ENCODE peak calls at places on chromosomes 4 and X, in four cellular contexts. Y, S, Z and V are unnamed samples.

GRCh38 chrX:17559728-17560379 is 177.4 kb upstream of the SCML1 start:
- DNase-seq in Z (no peak), Y (no peak), S (no peak), V (no peak)

GRCh38 chrX:101080326-101080725 is 1.6 kb downstream of the TMEM35A start:
- DNase-seq in Y (no peak), Z (no peak), S (no peak), V (no peak)

GRCh38 chr4:106690487-106690886 is 321.9 kb upstream of the GIMD1 start:
- DNase-seq in Z (no peak), S (no peak), Y (no peak), V (no peak)

GRCh38 chr4:40335508-40335860 is 351 bp downstream of the CHRNA9 start:
- DNase-seq in Z (no peak), Y (no peak), S (no peak), V (no peak)

GRCh38 chrX:120262781-120263719 is 12.4 kb downstream of the ZBTB33 start:
- DNase-seq in Y (no peak), S (no peak), Z (no peak), V (no peak)

GRCh38 chrX:24387724-24388123 is 27.3 kb downstream of the SUPT20HL1 start:
- DNase-seq in S (no peak), Z (no peak), Y (no peak), V (no peak)

GRCh38 chrX:39855748-39856129 is 242.0 kb downstream of the BCOR start:
- DNase-seq in Y (no peak), Z (no peak), S (no peak), V (no peak)

GRCh38 chr4:121411151-121411744 is 30.4 kb upstream of the QRFPR start:
- DNase-seq in Z (no peak), Y (no peak), S (no peak), V (no peak)

GRCh38 chrX:107714196-107714811 is 61.3 kb downstream of the TSC22D3 start:
- DNase-seq in S (no peak), Y (no peak), Z (peak; percentile 75), V (no peak)

GRCh38 chr4:103996059-103996458 is 276.3 kb upstream of the TACR3 start:
- DNase-seq in S (no peak), Z (no peak), Y (peak; percentile 9), V (no peak)

GRCh38 chr4:181077416-181077815 is 1165.8 kb upstream of the TENM3 start:
- DNase-seq in Z (no peak), Y (no peak), S (no peak), V (no peak)

GRCh38 chr4:1885414-1885813 is 14.2 kb downstream of the NSD2 start:
- DNase-seq in S (no peak), Y (no peak), Z (no peak), V (no peak)

GRCh38 chr4:121139533-121140222 is 24.4 kb downstream of the TNIP3 start:
- DNase-seq in Y (no peak), S (no peak), Z (no peak), V (no peak)

GRCh38 chr4:147725673-147726072 is 6.2 kb upstream of the ARHGAP10 start:
- DNase-seq in Z (no peak), Y (no peak), S (no peak), V (no peak)

GRCh38 chr4:155495572-155496293 is 119.0 kb upstream of the MAP9 start:
- DNase-seq in S (no peak), Y (no peak), Z (no peak), V (no peak)

GRCh38 chr4:89307185-89307445 is 485 bp downstream of the GPRIN3 start:
- DNase-seq in Z (no peak), S (no peak), Y (no peak), V (no peak)

GRCh38 chr4:10093801-10094552 is 22.6 kb downstream of the WDR1 start:
- DNase-seq in S (no peak), Z (peak; percentile 42), Y (no peak), V (peak; percentile 24)

GRCh38 chr4:48602222-48602621 is 112.2 kb downstream of the ZAR1 start:
- DNase-seq in Y (no peak), S (no peak), Z (no peak), V (no peak)

GRCh38 chr4:20666471-20666870 is 33.8 kb upstream of the PACRGL start:
- DNase-seq in S (no peak), Y (no peak), Z (no peak), V (no peak)

GRCh38 chr4:148443550-148444295 is 1.5 kb upstream of the NR3C2 start:
- DNase-seq in S (no peak), Y (no peak), Z (peak; percentile 74), V (peak; percentile 64)

GRCh38 chrX:74529311-74529710 is 85.1 kb downstream of the RLIM start:
- DNase-seq in Y (no peak), Z (no peak), S (no peak), V (no peak)

GRCh38 chr4:42519803-42520417 is 122.6 kb downstream of the SHISA3 start:
- DNase-seq in Z (no peak), Y (no peak), S (no peak), V (no peak)

GRCh38 chr4:73734405-73735070 is 5.8 kb upstream of the CXCL8 start:
- DNase-seq in Y (no peak), Z (no peak), S (no peak), V (no peak)

GRCh38 chr4:168633071-168633470 is 136.2 kb downstream of the PALLD start:
- DNase-seq in S (no peak), Z (no peak), Y (no peak), V (no peak)

GRCh38 chr4:168632246-168632832 is 135.5 kb downstream of the PALLD start:
- DNase-seq in Z (no peak), S (no peak), Y (no peak), V (no peak)

GRCh38 chr4:168634276-168634802 is 137.5 kb downstream of the PALLD start:
- DNase-seq in Y (no peak), Z (no peak), S (no peak), V (no peak)

GRCh38 chr4:168631241-168632151 is 134.6 kb downstream of the PALLD start:
- DNase-seq in Y (no peak), S (peak; percentile 63), Z (peak; percentile 82), V (peak; percentile 47)

GRCh38 chr4:168633474-168633873 is 136.6 kb downstream of the PALLD start:
- DNase-seq in Z (no peak), Y (no peak), S (no peak), V (no peak)
- H3K4me3 ChIP-seq in Z (peak overlapping the region; percentile 85), Y (no peak overlapping the region), S (no peak overlapping the region), V (no peak overlapping the region)

GRCh38 chrX:21374994-21375794 is 976 bp downstream of the CNKSR2 start:
- DNase-seq in S (no peak), Y (no peak), Z (peak; percentile 47), V (no peak)

GRCh38 chrX:21373001-21373400 is 1.2 kb upstream of the CNKSR2 start:
- DNase-seq in Y (no peak), S (no peak), Z (no peak), V (no peak)

GRCh38 chrX:21375795-21376069 is 1.5 kb downstream of the CNKSR2 start:
- DNase-seq in Z (no peak), Y (no peak), S (no peak), V (no peak)

GRCh38 chrX:21373637-21374162 is 518 bp upstream of the CNKSR2 start:
- DNase-seq in Z (no peak), S (no peak), Y (no peak), V (peak; percentile 18)

GRCh38 chrX:21374163-21374993 is at the start of gene CNKSR2:
- DNase-seq in S (no peak), Z (peak; percentile 67), Y (no peak), V (peak; percentile 89)
- H3K4me3 ChIP-seq in S (peak within 1 kb of the TSS; percentile 24), Z (peak within 1 kb of the TSS; percentile 66), Y (peak within 1 kb of the TSS; percentile 75), V (peak within 1 kb of the TSS; percentile 42)

GRCh38 chrX:129961180-129962083 is 21.0 kb upstream of the BCORL1 start:
- DNase-seq in Z (peak; percentile 76), S (no peak), Y (no peak), V (peak; percentile 70)
- H3K4me3 ChIP-seq in Z (peak overlapping the region; percentile 28), S (no peak overlapping the region), Y (peak overlapping the region; percentile 32), V (peak overlapping the region; percentile 7)

DNA sequence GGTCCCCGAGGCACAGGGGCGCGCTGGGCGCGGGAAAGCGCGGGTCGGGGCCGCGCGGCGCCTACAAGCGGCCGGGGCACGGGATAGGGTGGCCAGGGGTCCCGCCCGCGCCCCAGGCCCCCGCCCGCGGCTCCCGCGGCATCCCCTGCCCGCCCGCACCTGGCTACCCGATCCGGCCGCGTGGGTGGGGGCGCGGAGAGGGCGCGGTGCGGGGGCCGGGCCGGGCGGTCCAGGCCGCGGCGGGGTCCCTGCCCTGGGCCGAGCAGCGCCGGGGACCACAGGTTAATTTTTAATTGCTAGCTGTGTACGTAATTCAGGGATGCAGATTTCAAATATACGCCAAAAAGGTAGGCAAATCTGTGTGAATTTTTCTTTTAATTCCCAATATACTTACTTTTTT is 44.3 kb upstream of the FAM47C start:
- DNase-seq in Y (no peak), Z (no peak), S (no peak), V (peak; percentile 16)
- H3K4me3 ChIP-seq in Y (peak overlapping the region; percentile 38), Z (no peak overlapping the region), S (peak overlapping the region; percentile 21), V (no peak overlapping the region)

DNA sequence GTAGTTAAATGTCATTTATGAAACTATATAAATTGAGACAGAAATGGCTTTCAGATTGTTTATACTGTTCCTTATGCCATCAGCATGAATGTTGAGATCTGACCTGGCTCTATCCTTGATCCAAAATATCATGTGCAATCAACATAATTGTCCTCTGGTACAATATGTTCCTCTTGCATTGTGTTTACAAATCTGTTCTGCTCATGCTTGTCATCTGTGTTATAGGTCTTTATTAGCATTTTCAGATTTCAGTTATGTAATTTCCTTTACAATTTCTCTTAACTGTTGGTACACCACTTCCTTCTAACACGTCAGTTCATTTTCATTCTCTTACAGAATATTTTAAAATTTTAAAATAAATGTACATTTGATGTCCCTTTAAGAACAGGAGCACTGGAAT is 1.6 kb downstream of the HPGD start:
- DNase-seq in Z (no peak), Y (no peak), S (no peak), V (no peak)
- H3K4me3 ChIP-seq in Z (no peak overlapping the region), Y (no peak overlapping the region), S (no peak overlapping the region), V (no peak overlapping the region)

GRCh38 chr4:78529569-78530209 is 21.9 kb upstream of the ANXA3 start:
- DNase-seq in Y (no peak), S (no peak), Z (no peak), V (no peak)
- H3K4me3 ChIP-seq in Y (no peak overlapping the region), S (no peak overlapping the region), Z (no peak overlapping the region), V (no peak overlapping the region)

GRCh38 chrX:131792356-131792749 is 230.7 kb upstream of the STK26 start:
- DNase-seq in Y (no peak), Z (peak; percentile 91), S (no peak), V (peak; percentile 77)
- H3K4me3 ChIP-seq in Y (no peak overlapping the region), Z (peak overlapping the region; percentile 65), S (no peak overlapping the region), V (peak overlapping the region; percentile 4)

GRCh38 chr4:3371038-3371437 is 70.7 kb upstream of the HGFAC start:
- DNase-seq in Z (no peak), Y (no peak), S (no peak), V (no peak)
- H3K4me3 ChIP-seq in Z (no peak overlapping the region), Y (no peak overlapping the region), S (no peak overlapping the region), V (no peak overlapping the region)

GRCh38 chrX:47651043-47651905 is 911 bp upstream of the ELK1 start:
- DNase-seq in Y (no peak), Z (no peak), S (no peak), V (no peak)
- H3K4me3 ChIP-seq in Y (peak overlapping the region; percentile 65), Z (peak overlapping the region; percentile 60), S (peak overlapping the region; percentile 61), V (peak overlapping the region; percentile 39)

GRCh38 chr4:8157496-8157895 is 1.1 kb downstream of the ABLIM2 start:
- DNase-seq in S (no peak), Y (no peak), Z (peak; percentile 88), V (peak; percentile 72)
- H3K4me3 ChIP-seq in S (peak overlapping the region; percentile 41), Y (no peak overlapping the region), Z (peak overlapping the region; percentile 87), V (peak overlapping the region; percentile 89)